ENCODE peak calls at places on chromosome X, in nine cellular contexts. X, T, C, F, K, R, V, U and B are unnamed samples.
A peak's percentile ranks its signal among the peaks of the same experiment; 100 is the strongest.

GRCh38 chrX:50436797-50437196 is 33.8 kb downstream of the DGKK start:
- DNase-seq in K (no peak), X (no peak), R (no peak), U (no peak), T (no peak), C (no peak), F (no peak), V (no peak), B (no peak)

GRCh38 chrX:102651242-102651967 is at the start of gene GPRASP1:
- DNase-seq in U (peak; percentile 91), T (no peak), C (peak; percentile 57), F (peak; percentile 48), X (peak; percentile 64), V (peak; percentile 67), K (peak; percentile 9), R (no peak), B (peak; percentile 1)

GRCh38 chrX:150202641-150203248 is 160.4 kb upstream of the MAMLD1 start:
- DNase-seq in C (no peak), T (no peak), R (no peak), K (no peak), V (no peak), F (peak; percentile 23), X (no peak), U (peak; percentile 78), B (peak; percentile 30)

GRCh38 chrX:77527233-77528001 is 80.2 kb downstream of the FGF16 start:
- DNase-seq in T (no peak), X (peak; percentile 30), V (no peak), F (no peak), C (peak; percentile 8), K (no peak), R (no peak), U (no peak), B (no peak)

GRCh38 chrX:96776966-96777365 is 92.3 kb downstream of the DIAPH2 start:
- DNase-seq in T (no peak), K (no peak), U (no peak), C (no peak), F (no peak), V (no peak), R (no peak), X (no peak), B (peak; percentile 6)

GRCh38 chrX:49137492-49137891 is 14.0 kb upstream of the GPKOW start:
- DNase-seq in V (no peak), X (peak; percentile 17), T (no peak), R (no peak), U (no peak), K (no peak), C (no peak), F (no peak), B (no peak)

GRCh38 chrX:130176942-130177341 is 5.2 kb downstream of the RAB33A start:
- DNase-seq in T (no peak), K (no peak), C (no peak), X (no peak), F (no peak), U (peak; percentile 70), R (no peak), V (no peak), B (no peak)

GRCh38 chrX:10851809-10852208 is 231.4 kb upstream of the MID1 start:
- DNase-seq in V (no peak), X (no peak), T (no peak), F (no peak), K (no peak), R (no peak), C (no peak), U (no peak), B (no peak)

GRCh38 chrX:94831364-94831763 is 1157.4 kb downstream of the FAM133A start:
- DNase-seq in R (no peak), V (no peak), U (no peak), F (no peak), T (no peak), X (no peak), K (no peak), C (peak; percentile 20), B (no peak)
- TF ChIP-seq CTCF in R (no peak), V (peak; percentile 69), U (no peak), F (no peak), T (peak; percentile 28), X (peak; percentile 55), K (no peak), C (peak; percentile 24), B (peak; percentile 60)

GRCh38 chrX:15594371-15594770 is 6.4 kb downstream of the ACE2 start:
- DNase-seq in X (no peak), R (no peak), T (no peak), U (no peak), C (peak; percentile 21), V (no peak), F (no peak), K (no peak), B (no peak)
- TF ChIP-seq CTCF in X (peak; percentile 44), R (no peak), T (peak; percentile 10), U (no peak), C (no peak), V (no peak), F (no peak), K (peak; percentile 36), B (peak; percentile 40)

GRCh38 chrX:54479471-54480122 is 16.4 kb downstream of the FGD1 start:
- DNase-seq in R (no peak), U (no peak), X (no peak), C (peak; percentile 36), F (no peak), K (no peak), T (no peak), V (peak; percentile 31), B (no peak)

GRCh38 chrX:54482839-54483593 is 13.0 kb downstream of the FGD1 start:
- DNase-seq in T (no peak), X (no peak), K (no peak), V (peak; percentile 15), U (no peak), C (no peak), F (no peak), R (no peak), B (no peak)

GRCh38 chrX:54484666-54485065 is 11.4 kb downstream of the FGD1 start:
- DNase-seq in X (peak; percentile 30), F (no peak), C (peak; percentile 5), K (no peak), U (no peak), V (no peak), T (no peak), R (no peak), B (peak; percentile 1)

GRCh38 chrX:54483946-54484345 is 12.1 kb downstream of the FGD1 start:
- DNase-seq in F (no peak), C (no peak), R (no peak), T (no peak), K (no peak), V (no peak), U (no peak), X (no peak), B (no peak)

DNA sequence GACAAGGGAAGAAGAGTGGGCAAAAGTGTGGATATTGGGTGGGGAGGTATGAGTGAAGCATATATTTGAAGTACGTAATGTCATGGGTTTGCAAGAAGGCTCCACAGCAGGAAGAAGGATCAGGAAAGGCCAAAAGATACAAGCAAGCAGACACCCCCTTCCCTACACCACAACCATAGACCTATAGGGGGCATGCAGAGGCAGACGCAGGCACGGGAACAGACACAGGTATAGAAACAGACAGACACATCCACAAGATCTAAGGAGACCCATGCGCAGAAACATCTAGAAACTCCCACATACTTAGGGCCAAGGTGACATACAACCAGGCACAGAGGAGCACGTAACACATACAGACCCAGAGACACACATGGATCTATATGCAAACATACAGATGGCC is 14.3 kb downstream of the FGD1 start:
- DNase-seq in F (no peak), C (no peak), X (no peak), T (no peak), V (no peak), U (no peak), R (no peak), K (no peak), B (no peak)
- TF ChIP-seq CTCF in F (no peak), C (peak; percentile 23), X (no peak), T (no peak), V (no peak), U (no peak), R (no peak), K (no peak), B (no peak)

GRCh38 chrX:76279007-76279406 is 106.1 kb downstream of the PBDC1 start:
- DNase-seq in K (no peak), V (peak; percentile 39), R (peak; percentile 2), T (peak; percentile 5), F (peak; percentile 24), X (peak; percentile 13), C (peak; percentile 43), U (no peak), B (peak; percentile 20)
- TF ChIP-seq CTCF in K (peak; percentile 52), V (peak; percentile 49), R (peak; percentile 46), T (peak; percentile 69), F (peak; percentile 48), X (peak; percentile 66), C (peak; percentile 63), U (no peak), B (peak; percentile 73)

DNA sequence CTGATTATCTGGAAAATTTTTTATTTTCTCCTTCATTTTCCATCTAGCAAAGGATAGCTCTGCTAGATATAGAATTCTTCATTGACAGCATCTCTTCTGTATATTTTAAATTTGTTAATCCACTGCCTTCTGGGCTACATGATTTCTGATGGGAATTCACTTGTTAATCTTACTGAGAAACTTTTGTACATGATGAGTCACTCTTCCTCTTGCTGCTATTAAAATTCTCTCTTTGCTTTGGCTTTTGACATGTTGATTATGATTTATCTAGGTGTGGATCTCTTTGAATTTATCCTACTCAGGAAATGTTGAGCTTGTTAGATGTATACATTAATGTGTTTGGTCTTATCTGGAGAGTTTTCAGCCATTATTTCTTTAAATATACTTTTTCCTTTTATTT is 27.5 kb downstream of the OR13H1 start:
- DNase-seq in V (no peak), C (no peak), X (no peak), K (no peak), U (no peak), F (no peak), R (no peak), T (no peak), B (no peak)
- TF ChIP-seq CTCF in V (no peak), C (no peak), X (no peak), K (no peak), U (no peak), F (no peak), R (no peak), T (no peak), B (no peak)

GRCh38 chrX:65813245-65813644 is 145.8 kb downstream of the MSN start:
- DNase-seq in C (no peak), U (peak; percentile 52), K (no peak), X (no peak), R (no peak), T (no peak), F (no peak), V (no peak), B (no peak)

GRCh38 chrX:65811558-65812228 is 144.2 kb downstream of the MSN start:
- DNase-seq in R (no peak), K (no peak), U (peak; percentile 28), X (no peak), V (no peak), C (no peak), F (no peak), T (no peak), B (no peak)
- TF ChIP-seq CTCF in R (no peak), K (no peak), U (no peak), X (no peak), V (no peak), C (no peak), F (no peak), T (no peak), B (no peak)

GRCh38 chrX:54785901-54786300 is 12.2 kb downstream of the ITIH6 start:
- DNase-seq in K (no peak), R (no peak), C (peak; percentile 21), T (no peak), U (no peak), F (no peak), V (no peak), X (no peak), B (no peak)
- TF ChIP-seq CTCF in K (no peak), R (peak; percentile 20), C (peak; percentile 28), T (peak; percentile 39), U (no peak), F (no peak), V (peak; percentile 14), X (peak; percentile 22), B (peak; percentile 49)

GRCh38 chrX:41085105-41085882 is at the start of gene USP9X:
- DNase-seq in K (peak; percentile 51), F (peak; percentile 85), U (peak; percentile 98), X (peak; percentile 88), R (peak; percentile 39), T (peak; percentile 69), V (peak; percentile 83), C (peak; percentile 91), B (peak; percentile 71)
- TF ChIP-seq CTCF in K (no peak), F (no peak), U (no peak), X (no peak), R (no peak), T (no peak), V (no peak), C (no peak), B (no peak)